ENCODE peak calls at places on chromosomes 2 and 18, in ten cellular contexts. One of them, this sample, is unnamed.
A peak's percentile ranks its signal among the peaks of the same experiment; 100 is the strongest.

GRCh38 chr2:206083602-206084467 is 2.1 kb downstream of the INO80D start:
- DNase-seq in CD4-positive, CD25-positive, alpha-beta regulatory T cell: peak; percentile 29
- DNase-seq in stimulated activated CD4-positive, alpha-beta T cell treated with anti-CD3 and anti-CD28 coated beads, Interleukin-2, amount 100 ng/mL, for 48 hours: no peak
- DNase-seq in Kasumi-1: peak; percentile 27
- DNase-seq in NCI-H345: peak; percentile 15
- DNase-seq in NCI-H1092 treated with DMSO at 0.1 percent for 48 hours: no peak
- DNase-seq in Peyer's patch: peak; percentile 29
- DNase-seq in HuH-7: no peak
- DNase-seq in CD4-positive, alpha-beta memory T cell: no peak
- DNase-seq in GM23248: peak; percentile 40
- DNase-seq in this sample: peak; percentile 34

GRCh38 chr18:30406728-30407127 is 635.8 kb downstream of the DSC3 start:
- DNase-seq in GM23248: no peak
- DNase-seq in Peyer's patch: no peak
- DNase-seq in stimulated activated CD4-positive, alpha-beta T cell treated with anti-CD3 and anti-CD28 coated beads, Interleukin-2, amount 100 ng/mL, for 48 hours: no peak
- DNase-seq in CD4-positive, alpha-beta memory T cell: no peak
- DNase-seq in NCI-H1092 treated with DMSO at 0.1 percent for 48 hours: no peak
- DNase-seq in NCI-H345: no peak
- DNase-seq in HuH-7: no peak
- DNase-seq in CD4-positive, CD25-positive, alpha-beta regulatory T cell: no peak
- DNase-seq in Kasumi-1: peak; percentile 64
- DNase-seq in this sample: no peak

GRCh38 chr2:202084265-202084664 is 11.2 kb downstream of the KIAA2012 start:
- DNase-seq in GM23248: peak; percentile 18
- DNase-seq in CD4-positive, CD25-positive, alpha-beta regulatory T cell: no peak
- DNase-seq in HuH-7: no peak
- DNase-seq in CD4-positive, alpha-beta memory T cell: no peak
- DNase-seq in NCI-H1092 treated with DMSO at 0.1 percent for 48 hours: no peak
- DNase-seq in stimulated activated CD4-positive, alpha-beta T cell treated with anti-CD3 and anti-CD28 coated beads, Interleukin-2, amount 100 ng/mL, for 48 hours: no peak
- DNase-seq in NCI-H345: peak; percentile 83
- DNase-seq in Kasumi-1: no peak
- DNase-seq in Peyer's patch: no peak
- DNase-seq in this sample: no peak

GRCh38 chr2:120674246-120675170 is 61.2 kb upstream of the GLI2 start:
- DNase-seq in Kasumi-1: no peak
- DNase-seq in CD4-positive, CD25-positive, alpha-beta regulatory T cell: no peak
- DNase-seq in stimulated activated CD4-positive, alpha-beta T cell treated with anti-CD3 and anti-CD28 coated beads, Interleukin-2, amount 100 ng/mL, for 48 hours: no peak
- DNase-seq in GM23248: no peak
- DNase-seq in NCI-H1092 treated with DMSO at 0.1 percent for 48 hours: no peak
- DNase-seq in CD4-positive, alpha-beta memory T cell: no peak
- DNase-seq in NCI-H345: no peak
- DNase-seq in HuH-7: no peak
- DNase-seq in Peyer's patch: no peak
- DNase-seq in this sample: no peak

GRCh38 chr2:151907933-151908882 is 80.0 kb upstream of the ARL5A start:
- DNase-seq in HuH-7: no peak
- DNase-seq in CD4-positive, alpha-beta memory T cell: no peak
- DNase-seq in Peyer's patch: no peak
- DNase-seq in GM23248: no peak
- DNase-seq in stimulated activated CD4-positive, alpha-beta T cell treated with anti-CD3 and anti-CD28 coated beads, Interleukin-2, amount 100 ng/mL, for 48 hours: no peak
- DNase-seq in Kasumi-1: no peak
- DNase-seq in NCI-H1092 treated with DMSO at 0.1 percent for 48 hours: no peak
- DNase-seq in CD4-positive, CD25-positive, alpha-beta regulatory T cell: no peak
- DNase-seq in NCI-H345: no peak
- DNase-seq in this sample: peak; percentile 37

GRCh38 chr2:192534076-192534475 is 339.3 kb upstream of the TMEFF2 start:
- DNase-seq in CD4-positive, alpha-beta memory T cell: no peak
- DNase-seq in Peyer's patch: no peak
- DNase-seq in GM23248: no peak
- DNase-seq in HuH-7: no peak
- DNase-seq in NCI-H345: no peak
- DNase-seq in stimulated activated CD4-positive, alpha-beta T cell treated with anti-CD3 and anti-CD28 coated beads, Interleukin-2, amount 100 ng/mL, for 48 hours: no peak
- DNase-seq in CD4-positive, CD25-positive, alpha-beta regulatory T cell: no peak
- DNase-seq in NCI-H1092 treated with DMSO at 0.1 percent for 48 hours: no peak
- DNase-seq in Kasumi-1: no peak
- DNase-seq in this sample: no peak

GRCh38 chr2:127078691-127079270 is 28.2 kb downstream of the BIN1 start:
- DNase-seq in HuH-7: no peak
- DNase-seq in Kasumi-1: no peak
- DNase-seq in Peyer's patch: no peak
- DNase-seq in CD4-positive, alpha-beta memory T cell: no peak
- DNase-seq in NCI-H1092 treated with DMSO at 0.1 percent for 48 hours: no peak
- DNase-seq in GM23248: no peak
- DNase-seq in CD4-positive, CD25-positive, alpha-beta regulatory T cell: no peak
- DNase-seq in NCI-H345: no peak
- DNase-seq in stimulated activated CD4-positive, alpha-beta T cell treated with anti-CD3 and anti-CD28 coated beads, Interleukin-2, amount 100 ng/mL, for 48 hours: no peak
- DNase-seq in this sample: no peak

GRCh38 chr18:57856707-57857280 is 53.7 kb upstream of the ATP8B1 start:
- DNase-seq in stimulated activated CD4-positive, alpha-beta T cell treated with anti-CD3 and anti-CD28 coated beads, Interleukin-2, amount 100 ng/mL, for 48 hours: no peak
- DNase-seq in CD4-positive, alpha-beta memory T cell: no peak
- DNase-seq in Peyer's patch: no peak
- DNase-seq in NCI-H1092 treated with DMSO at 0.1 percent for 48 hours: no peak
- DNase-seq in CD4-positive, CD25-positive, alpha-beta regulatory T cell: no peak
- DNase-seq in HuH-7: no peak
- DNase-seq in Kasumi-1: no peak
- DNase-seq in GM23248: no peak
- DNase-seq in NCI-H345: no peak
- DNase-seq in this sample: no peak